ENCODE peak calls at places on chromosomes 16 and 17, in five cellular contexts. D is BJ, Y is gastrocnemius medialis, K is OCI-LY7, U is ovary. C is an unnamed sample.
A peak's percentile ranks its signal among the peaks of the same experiment; 100 is the strongest.

GRCh38 chr16:12558641-12559040 is 245.0 kb downstream of the CPPED1 start:
- DNase-seq in D (no peak), K (peak; percentile 43), U (no peak), Y (no peak), C (no peak)

GRCh38 chr16:13070268-13070667 is 168.9 kb downstream of the SHISA9 start:
- DNase-seq in U (no peak), Y (no peak), K (no peak), D (no peak), C (no peak)

GRCh38 chr16:66502020-66502913 is 47.7 kb downstream of the TK2 start:
- DNase-seq in Y (peak; percentile 92), D (no peak), K (no peak), U (peak; percentile 96), C (no peak)

GRCh38 chr16:21943571-21943970 is 9.6 kb upstream of the UQCRC2 start:
- DNase-seq in D (no peak), K (no peak), U (no peak), Y (no peak), C (no peak)

GRCh38 chr16:6633441-6633840 is 699.2 kb upstream of the RBFOX1 start:
- DNase-seq in D (no peak), K (no peak), Y (no peak), U (no peak), C (no peak)

GRCh38 chr17:50452627-50453300 is 15.9 kb downstream of the CHAD start:
- DNase-seq in K (no peak), U (no peak), D (peak; percentile 26), Y (no peak), C (no peak)

GRCh38 chr16:66681676-66682075 is 14.9 kb downstream of the CMTM4 start:
- DNase-seq in Y (no peak), D (no peak), U (no peak), K (no peak), C (no peak)

GRCh38 chr17:1029196-1029911 is 32.4 kb downstream of the TIMM22 start:
- DNase-seq in K (no peak), D (no peak), Y (peak; percentile 51), U (peak; percentile 56), C (no peak)

GRCh38 chr17:81097943-81098308 is 63.0 kb downstream of the BAIAP2 start:
- DNase-seq in D (no peak), K (no peak), U (no peak), Y (peak; percentile 44), C (no peak)

GRCh38 chr16:84121007-84121406 is 4.3 kb upstream of the MBTPS1 start:
- DNase-seq in Y (no peak), D (no peak), K (no peak), U (no peak), C (no peak)

GRCh38 chr17:65190467-65191095 is 53.4 kb downstream of the RGS9 start:
- DNase-seq in K (no peak), Y (no peak), U (no peak), D (no peak), C (no peak)

GRCh38 chr17:79728169-79728907 is 2.4 kb upstream of the ENPP7 start:
- DNase-seq in U (peak; percentile 85), K (peak; percentile 94), Y (peak; percentile 77), D (peak; percentile 43), C (peak; percentile 65)

GRCh38 chr16:47304563-47304962 is 156.3 kb downstream of the ITFG1 start:
- DNase-seq in D (no peak), U (no peak), K (no peak), Y (no peak), C (no peak)

GRCh38 chr17:28613916-28614315 is at the start of gene RSKR:
- DNase-seq in U (no peak), K (no peak), D (no peak), Y (no peak), C (no peak)

GRCh38 chr17:80365983-80366382 is 49.0 kb upstream of the ENDOV start:
- DNase-seq in K (no peak), D (no peak), U (no peak), Y (no peak), C (no peak)

GRCh38 chr17:78762007-78762406 is 20.1 kb downstream of the CYTH1 start:
- DNase-seq in Y (no peak), U (no peak), D (no peak), K (no peak), C (no peak)

GRCh38 chr17:19876524-19877161 is 8.9 kb upstream of the ULK2 start:
- DNase-seq in K (no peak), U (no peak), D (no peak), Y (peak; percentile 49), C (no peak)

GRCh38 chr16:29862383-29862883 is 593 bp downstream of the CDIPT start:
- DNase-seq in D (no peak), K (no peak), Y (no peak), U (no peak), C (no peak)
- TF ChIP-seq CTCF in D (peak; percentile 31), K (peak; percentile 10), Y (no peak), U (no peak), C (no peak)

GRCh38 chr16:2429037-2429770 is at the start of gene CCNF:
- DNase-seq in Y (peak; percentile 97), K (peak; percentile 97), U (peak; percentile 98), D (peak; percentile 67), C (peak; percentile 99)

GRCh38 chr16:2429771-2430663 is 770 bp downstream of the CCNF start:
- DNase-seq in D (no peak), Y (no peak), U (no peak), K (peak; percentile 75), C (no peak)

GRCh38 chr16:2428051-2428786 is 1.0 kb upstream of the CCNF start:
- DNase-seq in U (peak; percentile 62), Y (no peak), K (peak; percentile 51), D (no peak), C (no peak)

GRCh38 chr16:2427526-2427925 is 1.7 kb upstream of the CCNF start:
- DNase-seq in K (no peak), D (no peak), U (no peak), Y (no peak), C (no peak)

GRCh38 chr16:2428787-2429036 is 535 bp upstream of the CCNF start:
- DNase-seq in K (no peak), U (no peak), Y (no peak), D (no peak), C (no peak)
- H3K4me3 ChIP-seq in K (peak overlapping the region; percentile 87), U (peak overlapping the region; percentile 53), Y (peak overlapping the region; percentile 79), D (peak overlapping the region; percentile 91), C (peak overlapping the region; percentile 83)

GRCh38 chr17:5758651-5759050 is 174.3 kb upstream of the NLRP1 start:
- DNase-seq in U (no peak), Y (no peak), K (peak; percentile 66), D (no peak), C (peak; percentile 16)
- H3K36me3 ChIP-seq in U (no peaks in the 10 kb centered on the region), Y (no peaks in the 10 kb centered on the region), K (no peaks in the 10 kb centered on the region), D (no peaks in the 10 kb centered on the region), C (no peaks in the 10 kb centered on the region)

GRCh38 chr17:17702821-17703607 is 21.8 kb downstream of the RAI1 start:
- DNase-seq in D (no peak), Y (no peak), K (no peak), U (peak; percentile 65), C (no peak)
- TF ChIP-seq CTCF in D (no peak), Y (no peak), K (no peak), U (no peak), C (no peak)

GRCh38 chr17:7626307-7626706 is 1.3 kb downstream of the SAT2 start:
- DNase-seq in D (no peak), U (peak; percentile 39), K (no peak), Y (peak; percentile 37), C (no peak)
- H3K4me3 ChIP-seq in D (no peak overlapping the region), U (no peak overlapping the region), K (no peak overlapping the region), Y (peak overlapping the region; percentile 90), C (no peak overlapping the region)

GRCh38 chr17:66260688-66261087 is 31.5 kb upstream of the APOH start:
- DNase-seq in Y (no peak), K (no peak), U (no peak), D (no peak), C (no peak)

GRCh38 chr17:66250686-66251085 is 21.5 kb upstream of the APOH start:
- DNase-seq in U (no peak), Y (no peak), K (no peak), D (no peak), C (no peak)

GRCh38 chr17:66260265-66260664 is 31.1 kb upstream of the APOH start:
- DNase-seq in D (no peak), U (no peak), K (no peak), Y (no peak), C (no peak)

GRCh38 chr17:66255112-66255511 is 25.9 kb upstream of the APOH start:
- DNase-seq in D (no peak), Y (no peak), U (peak; percentile 20), K (peak; percentile 80), C (peak; percentile 16)

GRCh38 chr17:66255527-66255971 is 26.3 kb upstream of the APOH start:
- DNase-seq in K (no peak), D (no peak), U (no peak), Y (no peak), C (no peak)
- H3K36me3 ChIP-seq in K (no peaks in the 10 kb centered on the region), D (no peaks in the 10 kb centered on the region), U (no peaks in the 10 kb centered on the region), Y (no peaks in the 10 kb centered on the region), C (no peaks in the 10 kb centered on the region)

DNA sequence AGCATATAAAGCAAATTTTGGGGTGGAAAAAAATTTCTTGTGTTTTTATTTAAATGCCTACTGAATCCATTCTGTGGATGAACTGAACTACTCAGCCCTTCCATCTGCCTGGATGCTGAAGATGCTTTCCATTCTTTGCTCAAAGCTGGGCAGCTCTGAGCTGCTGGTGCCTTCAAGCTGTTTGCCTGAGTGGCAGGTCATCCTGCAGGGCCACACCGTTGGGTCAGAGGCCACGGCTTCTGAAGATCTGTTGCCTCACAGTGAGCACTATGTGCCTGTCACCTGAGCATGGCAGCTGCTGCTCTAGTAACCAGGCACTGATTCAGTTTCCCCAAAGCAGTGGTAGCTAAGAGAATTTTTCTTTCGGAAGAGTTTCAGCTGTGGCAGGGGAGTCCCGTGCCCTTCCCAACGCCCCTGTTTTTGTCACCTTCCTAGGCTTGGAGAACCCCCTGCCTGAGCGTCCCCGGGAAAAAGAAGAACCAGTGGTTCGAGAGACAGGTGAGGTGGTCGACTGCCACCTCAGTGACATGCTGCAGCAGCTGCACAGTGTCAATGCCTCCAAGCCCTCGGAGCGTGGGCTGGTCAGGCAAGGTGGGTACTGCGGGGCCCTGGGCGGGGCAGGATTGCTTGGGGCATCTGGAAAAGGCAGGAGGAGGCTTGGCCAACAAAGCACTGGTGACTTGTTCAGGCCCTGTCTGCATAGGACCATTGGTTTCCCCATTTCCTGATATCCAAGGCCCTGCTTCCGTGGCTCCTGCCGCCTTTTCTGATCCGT is 8.5 kb downstream of the PLK1 start:
- DNase-seq in Y (no peak), U (no peak), D (no peak), K (no peak), C (no peak)
- TF ChIP-seq CTCF in Y (no peak), U (no peak), D (no peak), K (no peak), C (no peak)